ENCODE peak calls at places on chromosomes 1 and 21, in eight cellular contexts. One of them, this sample, is unnamed.

GRCh38 chr1:172401907-172402306 is 18.6 kb upstream of the C1orf105 start:
- DNase-seq in CD8-positive, alpha-beta T cell: no peak
- DNase-seq in sigmoid colon: no peak
- DNase-seq in ovary: no peak
- DNase-seq in A549: peak
- DNase-seq in CD8-positive, alpha-beta memory T cell: no peak
- DNase-seq in mesendoderm: peak
- DNase-seq in astrocyte: no peak
- DNase-seq in this sample: peak

GRCh38 chr1:233045591-233045990 is 95.2 kb downstream of the NTPCR start:
- DNase-seq in CD8-positive, alpha-beta T cell: no peak
- DNase-seq in ovary: no peak
- DNase-seq in sigmoid colon: no peak
- DNase-seq in mesendoderm: no peak
- DNase-seq in astrocyte: peak
- DNase-seq in CD8-positive, alpha-beta memory T cell: no peak
- DNase-seq in A549: no peak
- DNase-seq in this sample: no peak

GRCh38 chr1:27575861-27576331 is 28.0 kb downstream of the AHDC1 start:
- DNase-seq in mesendoderm: peak
- DNase-seq in astrocyte: no peak
- DNase-seq in CD8-positive, alpha-beta memory T cell: no peak
- DNase-seq in ovary: peak
- DNase-seq in CD8-positive, alpha-beta T cell: no peak
- DNase-seq in sigmoid colon: peak
- DNase-seq in A549: peak
- DNase-seq in this sample: peak

GRCh38 chr1:26542781-26543443 is 13.4 kb downstream of the RPS6KA1 start:
- DNase-seq in sigmoid colon: no peak
- DNase-seq in A549: no peak
- DNase-seq in mesendoderm: no peak
- DNase-seq in ovary: no peak
- DNase-seq in CD8-positive, alpha-beta T cell: no peak
- DNase-seq in CD8-positive, alpha-beta memory T cell: no peak
- DNase-seq in astrocyte: no peak
- DNase-seq in this sample: no peak

GRCh38 chr1:43431676-43432075 is 22.1 kb downstream of the HYI start:
- DNase-seq in mesendoderm: no peak
- DNase-seq in CD8-positive, alpha-beta memory T cell: no peak
- DNase-seq in astrocyte: no peak
- DNase-seq in ovary: no peak
- DNase-seq in A549: no peak
- DNase-seq in CD8-positive, alpha-beta T cell: no peak
- DNase-seq in sigmoid colon: no peak
- DNase-seq in this sample: no peak

GRCh38 chr1:202351725-202352124 is 3.2 kb downstream of the PPP1R12B start:
- DNase-seq in CD8-positive, alpha-beta T cell: no peak
- DNase-seq in astrocyte: peak
- DNase-seq in sigmoid colon: no peak
- DNase-seq in CD8-positive, alpha-beta memory T cell: no peak
- DNase-seq in ovary: no peak
- DNase-seq in mesendoderm: no peak
- DNase-seq in A549: no peak
- DNase-seq in this sample: no peak

GRCh38 chr1:34917017-34917416 is 12.4 kb downstream of the DLGAP3 start:
- DNase-seq in sigmoid colon: no peak
- DNase-seq in mesendoderm: no peak
- DNase-seq in ovary: no peak
- DNase-seq in CD8-positive, alpha-beta memory T cell: no peak
- DNase-seq in CD8-positive, alpha-beta T cell: no peak
- DNase-seq in astrocyte: no peak
- DNase-seq in A549: no peak
- DNase-seq in this sample: no peak

GRCh38 chr1:245585252-245585959 is 430.6 kb downstream of the KIF26B start:
- DNase-seq in astrocyte: peak
- DNase-seq in mesendoderm: no peak
- DNase-seq in CD8-positive, alpha-beta T cell: no peak
- DNase-seq in A549: peak
- DNase-seq in ovary: no peak
- DNase-seq in CD8-positive, alpha-beta memory T cell: no peak
- DNase-seq in sigmoid colon: no peak
- DNase-seq in this sample: no peak

GRCh38 chr1:186424539-186424938 is 36.4 kb downstream of the PDC start:
- DNase-seq in ovary: no peak
- DNase-seq in A549: no peak
- DNase-seq in astrocyte: no peak
- DNase-seq in mesendoderm: no peak
- DNase-seq in CD8-positive, alpha-beta T cell: no peak
- DNase-seq in CD8-positive, alpha-beta memory T cell: no peak
- DNase-seq in sigmoid colon: no peak
- DNase-seq in this sample: no peak

GRCh38 chr21:36260030-36260787 is 59.8 kb upstream of the MORC3 start:
- DNase-seq in astrocyte: peak
- DNase-seq in A549: peak
- DNase-seq in mesendoderm: peak
- DNase-seq in sigmoid colon: no peak
- DNase-seq in CD8-positive, alpha-beta memory T cell: peak
- DNase-seq in CD8-positive, alpha-beta T cell: no peak
- DNase-seq in ovary: peak
- DNase-seq in this sample: peak

GRCh38 chr1:152143147-152143845 is 15.7 kb downstream of the RPTN start:
- DNase-seq in astrocyte: no peak
- DNase-seq in CD8-positive, alpha-beta memory T cell: no peak
- DNase-seq in mesendoderm: no peak
- DNase-seq in CD8-positive, alpha-beta T cell: no peak
- DNase-seq in ovary: no peak
- DNase-seq in A549: no peak
- DNase-seq in sigmoid colon: no peak
- DNase-seq in this sample: no peak

GRCh38 chr1:29297476-29297875 is 61.2 kb downstream of the PTPRU start:
- DNase-seq in CD8-positive, alpha-beta T cell: no peak
- DNase-seq in CD8-positive, alpha-beta memory T cell: no peak
- DNase-seq in ovary: no peak
- DNase-seq in mesendoderm: peak
- DNase-seq in astrocyte: peak
- DNase-seq in A549: no peak
- DNase-seq in sigmoid colon: no peak
- DNase-seq in this sample: no peak

GRCh38 chr21:39348355-39349210 is at the start of gene HMGN1:
- DNase-seq in CD8-positive, alpha-beta memory T cell: peak
- DNase-seq in astrocyte: peak
- DNase-seq in ovary: peak
- DNase-seq in A549: peak
- DNase-seq in CD8-positive, alpha-beta T cell: peak
- DNase-seq in sigmoid colon: peak
- DNase-seq in mesendoderm: peak
- DNase-seq in this sample: peak

GRCh38 chr1:22618056-22618455 is 18.4 kb upstream of the C1QA start:
- DNase-seq in mesendoderm: no peak
- DNase-seq in CD8-positive, alpha-beta memory T cell: no peak
- DNase-seq in A549: no peak
- DNase-seq in sigmoid colon: no peak
- DNase-seq in ovary: no peak
- DNase-seq in CD8-positive, alpha-beta T cell: no peak
- DNase-seq in astrocyte: no peak
- DNase-seq in this sample: peak

GRCh38 chr1:221620437-221621384 is 121.2 kb downstream of the DUSP10 start:
- DNase-seq in CD8-positive, alpha-beta memory T cell: no peak
- DNase-seq in mesendoderm: no peak
- DNase-seq in CD8-positive, alpha-beta T cell: no peak
- DNase-seq in ovary: no peak
- DNase-seq in A549: peak
- DNase-seq in sigmoid colon: no peak
- DNase-seq in astrocyte: peak
- DNase-seq in this sample: no peak

GRCh38 chr1:100924991-100925390 is 29.1 kb downstream of the SLC30A7 start:
- DNase-seq in mesendoderm: no peak
- DNase-seq in CD8-positive, alpha-beta T cell: no peak
- DNase-seq in A549: no peak
- DNase-seq in CD8-positive, alpha-beta memory T cell: peak
- DNase-seq in ovary: no peak
- DNase-seq in astrocyte: no peak
- DNase-seq in sigmoid colon: no peak
- DNase-seq in this sample: no peak

GRCh38 chr21:41630249-41630648 is 122.3 kb upstream of the TMPRSS2 start:
- DNase-seq in CD8-positive, alpha-beta T cell: no peak
- DNase-seq in ovary: no peak
- DNase-seq in astrocyte: peak
- DNase-seq in mesendoderm: no peak
- DNase-seq in CD8-positive, alpha-beta memory T cell: no peak
- DNase-seq in sigmoid colon: no peak
- DNase-seq in A549: peak
- DNase-seq in this sample: no peak

GRCh38 chr1:186030453-186030852 is 296.3 kb downstream of the HMCN1 start:
- DNase-seq in ovary: no peak
- DNase-seq in sigmoid colon: no peak
- DNase-seq in mesendoderm: no peak
- DNase-seq in A549: no peak
- DNase-seq in CD8-positive, alpha-beta T cell: no peak
- DNase-seq in astrocyte: no peak
- DNase-seq in CD8-positive, alpha-beta memory T cell: no peak
- DNase-seq in this sample: no peak

GRCh38 chr1:151773698-151774097 is 10.4 kb upstream of the MRPL9 start:
- DNase-seq in sigmoid colon: no peak
- DNase-seq in mesendoderm: no peak
- DNase-seq in CD8-positive, alpha-beta T cell: no peak
- DNase-seq in astrocyte: peak
- DNase-seq in ovary: no peak
- DNase-seq in CD8-positive, alpha-beta memory T cell: no peak
- DNase-seq in A549: no peak
- DNase-seq in this sample: no peak

GRCh38 chr1:72280131-72280530 is 2.2 kb downstream of the NEGR1 start:
- DNase-seq in CD8-positive, alpha-beta T cell: no peak
- DNase-seq in A549: no peak
- DNase-seq in CD8-positive, alpha-beta memory T cell: no peak
- DNase-seq in sigmoid colon: no peak
- DNase-seq in mesendoderm: no peak
- DNase-seq in ovary: no peak
- DNase-seq in astrocyte: no peak
- DNase-seq in this sample: no peak
- H3K4me3 ChIP-seq in CD8-positive, alpha-beta T cell: no peak
- H3K4me3 ChIP-seq in A549: no peak
- H3K4me3 ChIP-seq in CD8-positive, alpha-beta memory T cell: no peak
- H3K4me3 ChIP-seq in sigmoid colon: peak
- H3K4me3 ChIP-seq in mesendoderm: no peak
- H3K4me3 ChIP-seq in ovary: no peak
- H3K4me3 ChIP-seq in astrocyte: no peak
- H3K4me3 ChIP-seq in this sample: no peak

DNA sequence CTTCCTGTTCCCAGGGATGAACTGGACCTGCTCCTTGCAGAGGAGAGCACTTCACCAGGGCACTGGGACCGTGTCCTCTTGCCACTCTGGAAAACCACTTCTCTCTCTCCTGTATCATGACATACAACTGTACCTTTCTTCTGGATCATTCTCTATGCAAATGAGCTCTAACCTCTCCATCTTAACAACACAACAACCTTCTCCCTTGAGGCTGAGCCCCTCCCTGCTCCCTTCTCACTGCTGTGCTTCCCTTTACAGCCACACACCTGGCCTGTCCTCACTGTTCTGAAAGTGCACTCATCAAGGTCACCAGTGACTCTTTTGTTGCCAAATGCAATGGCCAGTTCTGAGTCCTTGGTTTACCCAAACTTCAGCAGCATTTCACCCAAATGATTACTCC is 54.5 kb upstream of the MRPS6 start:
- DNase-seq in CD8-positive, alpha-beta T cell: no peak
- DNase-seq in CD8-positive, alpha-beta memory T cell: no peak
- DNase-seq in mesendoderm: no peak
- DNase-seq in sigmoid colon: no peak
- DNase-seq in A549: no peak
- DNase-seq in ovary: no peak
- DNase-seq in astrocyte: no peak
- DNase-seq in this sample: no peak
- H3K4me3 ChIP-seq in CD8-positive, alpha-beta T cell: no peak
- H3K4me3 ChIP-seq in CD8-positive, alpha-beta memory T cell: no peak
- H3K4me3 ChIP-seq in mesendoderm: no peak
- H3K4me3 ChIP-seq in sigmoid colon: no peak
- H3K4me3 ChIP-seq in A549: no peak
- H3K4me3 ChIP-seq in ovary: no peak
- H3K4me3 ChIP-seq in astrocyte: no peak
- H3K4me3 ChIP-seq in this sample: no peak

GRCh38 chr1:1892079-1892762 is 1.3 kb upstream of the GNB1 start:
- DNase-seq in CD8-positive, alpha-beta T cell: no peak
- DNase-seq in sigmoid colon: no peak
- DNase-seq in astrocyte: no peak
- DNase-seq in mesendoderm: no peak
- DNase-seq in ovary: no peak
- DNase-seq in CD8-positive, alpha-beta memory T cell: peak
- DNase-seq in A549: no peak
- DNase-seq in this sample: no peak
- H3K4me3 ChIP-seq in CD8-positive, alpha-beta T cell: peak
- H3K4me3 ChIP-seq in sigmoid colon: peak
- H3K4me3 ChIP-seq in astrocyte: peak
- H3K4me3 ChIP-seq in mesendoderm: no peak
- H3K4me3 ChIP-seq in ovary: peak
- H3K4me3 ChIP-seq in CD8-positive, alpha-beta memory T cell: peak
- H3K4me3 ChIP-seq in A549: peak
- H3K4me3 ChIP-seq in this sample: peak

DNA sequence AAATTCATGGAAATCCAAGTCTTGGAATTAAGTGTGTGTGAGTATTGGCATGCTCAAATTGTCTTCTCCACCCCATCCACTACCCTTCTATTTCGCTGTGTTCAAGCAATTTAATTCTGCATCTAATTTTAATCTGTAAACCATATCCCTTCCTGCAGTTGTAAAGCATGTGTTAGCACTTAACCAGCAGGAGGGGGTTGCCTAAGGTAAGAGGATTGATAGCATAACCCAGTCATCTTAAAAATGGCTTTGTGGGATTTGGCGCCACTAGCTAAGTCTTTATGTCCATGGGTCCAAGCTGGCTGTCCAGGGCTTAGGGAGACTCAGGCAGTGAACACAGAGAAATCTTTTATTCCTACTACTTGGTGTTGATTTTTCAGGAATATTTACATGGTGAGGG is 210.3 kb downstream of the PTPRC start:
- DNase-seq in sigmoid colon: no peak
- DNase-seq in CD8-positive, alpha-beta T cell: no peak
- DNase-seq in A549: no peak
- DNase-seq in CD8-positive, alpha-beta memory T cell: no peak
- DNase-seq in mesendoderm: peak
- DNase-seq in astrocyte: no peak
- DNase-seq in ovary: no peak
- DNase-seq in this sample: no peak
- H3K4me3 ChIP-seq in sigmoid colon: no peak
- H3K4me3 ChIP-seq in CD8-positive, alpha-beta T cell: no peak
- H3K4me3 ChIP-seq in A549: no peak
- H3K4me3 ChIP-seq in CD8-positive, alpha-beta memory T cell: no peak
- H3K4me3 ChIP-seq in mesendoderm: no peak
- H3K4me3 ChIP-seq in astrocyte: no peak
- H3K4me3 ChIP-seq in ovary: no peak
- H3K4me3 ChIP-seq in this sample: no peak